ENCODE peak calls at places on chromosome 9, in six cellular contexts. J is ELR; Q is NCI-H1105; U is adrenal gland; N is BJ; S is stimulated activated CD4-positive, alpha-beta T cell treated with anti-CD3 and anti-CD28 coated beads, TNF-alpha, amount 100 ng/mL, for 1 hour. R is an unnamed sample.

GRCh38 chr9:133945977-133946753 is 46.0 kb downstream of the VAV2 start:
- DNase-seq in J (no peak), Q (no peak), U (no peak), N (no peak), S (no peak), R (peak; percentile 47)

GRCh38 chr9:73753171-73753570 is 601.5 kb downstream of the ANXA1 start:
- DNase-seq in J (no peak), Q (no peak), U (no peak), N (no peak), S (no peak), R (no peak)

GRCh38 chr9:99635032-99635431 is 186.7 kb upstream of the NR4A3 start:
- DNase-seq in J (no peak), Q (no peak), U (no peak), N (peak; percentile 31), S (no peak), R (no peak)

GRCh38 chr9:128114326-128115186 is 13.0 kb downstream of the PTGES2 start:
- DNase-seq in J (no peak), Q (no peak), U (peak; percentile 50), N (no peak), S (no peak), R (peak; percentile 83)

GRCh38 chr9:124267271-124267807 is 9.6 kb downstream of the NEK6 start:
- DNase-seq in J (peak; percentile 92), Q (no peak), U (no peak), N (no peak), S (no peak), R (no peak)

GRCh38 chr9:91825422-91825821 is 124.6 kb downstream of the ROR2 start:
- DNase-seq in J (peak; percentile 26), Q (no peak), U (no peak), N (no peak), S (no peak), R (no peak)

GRCh38 chr9:92504881-92505280 is 22.6 kb upstream of the ASPN start:
- DNase-seq in J (no peak), Q (no peak), U (no peak), N (no peak), S (no peak), R (no peak)

GRCh38 chr9:102101723-102102122 is 363.3 kb upstream of the GRIN3A start:
- DNase-seq in J (peak; percentile 35), Q (no peak), U (no peak), N (no peak), S (no peak), R (no peak)

GRCh38 chr9:93120846-93121315 is 13.2 kb downstream of the NINJ1 start:
- DNase-seq in J (no peak), Q (no peak), U (peak; percentile 52), N (no peak), S (no peak), R (no peak)

R was measured in left kidney.